ENCODE peak calls at places on chromosomes 2 and 18, in six cellular contexts. S, U, N, Q, E and V are unnamed samples.

GRCh38 chr18:32158108-32158624 is 31.7 kb upstream of the MEP1B start:
- DNase-seq in S (peak), U (peak), N (peak), Q (peak), E (peak), V (peak)

GRCh38 chr2:242069018-242069417 is 199.5 kb downstream of the RTP5 start:
- DNase-seq in S (no peak), U (no peak), N (no peak), Q (no peak), E (no peak), V (no peak)

GRCh38 chr2:216236486-216236885 is 127.3 kb downstream of the XRCC5 start:
- DNase-seq in S (no peak), U (no peak), N (no peak), Q (no peak), E (no peak), V (no peak)

GRCh38 chr2:191083546-191083945 is 67.2 kb downstream of the STAT4 start:
- DNase-seq in S (no peak), U (no peak), N (no peak), Q (no peak), E (no peak), V (no peak)

GRCh38 chr18:70464343-70465114 is 175.7 kb downstream of the SOCS6 start:
- DNase-seq in S (peak), U (peak), N (peak), Q (peak), E (peak), V (peak)

GRCh38 chr2:25042321-25043240 is 705 bp downstream of the EFR3B start:
- DNase-seq in S (peak), U (peak), N (peak), Q (peak), E (peak), V (peak)

GRCh38 chr2:19371996-19372582 is 13.7 kb upstream of the OSR1 start:
- DNase-seq in S (no peak), U (no peak), N (no peak), Q (no peak), E (no peak), V (no peak)

GRCh38 chr18:45503988-45504387 is 111.3 kb upstream of the SLC14A2 start:
- DNase-seq in S (no peak), U (no peak), N (no peak), Q (no peak), E (no peak), V (no peak)

GRCh38 chr18:8287184-8287885 is 321.9 kb upstream of the RAB12 start:
- DNase-seq in S (no peak), U (no peak), N (no peak), Q (no peak), E (no peak), V (no peak)